ENCODE peak calls at places on chromosome 12, in five cellular contexts. D is AML-193, L is NT2/D1, H is psoas muscle, F is LoVo. U is an unnamed sample.

GRCh38 chr12:104010800-104011199 is 39.2 kb downstream of the GLT8D2 start:
- DNase-seq in D (no peak), L (no peak), H (no peak), F (no peak), U (no peak)

GRCh38 chr12:108634225-108634795 is 616 bp upstream of the SELPLG start:
- DNase-seq in D (peak), L (no peak), H (no peak), F (no peak), U (no peak)

GRCh38 chr12:27549801-27550652 is 26.0 kb downstream of the PPFIBP1 start:
- DNase-seq in D (peak), L (peak), H (peak), F (peak), U (peak)

GRCh38 chr12:32296541-32296940 is 102.8 kb upstream of the FGD4 start:
- DNase-seq in D (no peak), L (no peak), H (no peak), F (no peak), U (no peak)

GRCh38 chr12:202081-202731 is 11.8 kb downstream of the SLC6A12 start:
- DNase-seq in D (no peak), L (no peak), H (peak), F (no peak), U (no peak)

GRCh38 chr12:51209259-51209658 is 8.6 kb downstream of the POU6F1 start:
- DNase-seq in D (no peak), L (no peak), H (no peak), F (no peak), U (no peak)

GRCh38 chr12:124474709-124475108 is 92.7 kb downstream of the NCOR2 start:
- DNase-seq in D (no peak), L (no peak), H (peak), F (no peak), U (no peak)

GRCh38 chr12:120468271-120468845 is 1.2 kb downstream of the SRSF9 start:
- DNase-seq in D (peak), L (no peak), H (peak), F (peak), U (peak)

GRCh38 chr12:59733200-59733599 is 137.4 kb downstream of the SLC16A7 start:
- DNase-seq in D (no peak), L (no peak), H (no peak), F (no peak), U (no peak)

GRCh38 chr12:6868211-6869048 is 1.1 kb downstream of the TPI1 start:
- DNase-seq in D (peak), L (no peak), H (no peak), F (no peak), U (peak)

GRCh38 chr12:16323010-16323409 is 24.4 kb upstream of the MGST1 start:
- DNase-seq in D (no peak), L (no peak), H (no peak), F (no peak), U (no peak)

GRCh38 chr12:55072093-55072492 is 52.3 kb downstream of the NEUROD4 start:
- DNase-seq in D (peak), L (peak), H (peak), F (no peak), U (peak)

GRCh38 chr12:1842183-1842904 is 22.0 kb downstream of the LRTM2 start:
- DNase-seq in D (peak), L (no peak), H (no peak), F (no peak), U (peak)

GRCh38 chr12:76790564-76791552 is 26.9 kb downstream of the ZDHHC17 start:
- DNase-seq in D (peak), L (no peak), H (no peak), F (peak), U (peak)

GRCh38 chr12:94401326-94401725 is 58.3 kb downstream of the CEP83 start:
- DNase-seq in D (no peak), L (no peak), H (no peak), F (no peak), U (no peak)

GRCh38 chr12:95164656-95165055 is 52.6 kb downstream of the FGD6 start:
- DNase-seq in D (no peak), L (no peak), H (no peak), F (no peak), U (no peak)

GRCh38 chr12:6871052-6871957 is 1.8 kb downstream of the SPSB2 start:
- DNase-seq in D (peak), L (no peak), H (no peak), F (peak), U (no peak)

GRCh38 chr12:62977419-62977818 is 42.5 kb upstream of the PPM1H start:
- DNase-seq in D (no peak), L (no peak), H (no peak), F (peak), U (no peak)

GRCh38 chr12:113935459-113935858 is 30.7 kb downstream of the RBM19 start:
- DNase-seq in D (no peak), L (no peak), H (no peak), F (no peak), U (no peak)

GRCh38 chr12:130828895-130829294 is 10.2 kb downstream of the STX2 start:
- DNase-seq in D (no peak), L (no peak), H (no peak), F (no peak), U (no peak)

GRCh38 chr12:115950959-115951358 is 326.5 kb downstream of the MED13L start:
- DNase-seq in D (no peak), L (no peak), H (no peak), F (no peak), U (no peak)

GRCh38 chr12:34405286-34406227 is 383.3 kb downstream of the ALG10 start:
- DNase-seq in D (no peak), L (no peak), H (peak), F (no peak), U (no peak)

GRCh38 chr12:120813588-120814153 is 88.0 kb downstream of the ACADS start:
- DNase-seq in D (no peak), L (no peak), H (no peak), F (no peak), U (no peak)

GRCh38 chr12:1213205-1213604 is 222.2 kb downstream of the ERC1 start:
- DNase-seq in D (no peak), L (no peak), H (no peak), F (no peak), U (no peak)

GRCh38 chr12:125856366-125856765 is 791.1 kb downstream of the AACS start:
- DNase-seq in D (no peak), L (no peak), H (no peak), F (no peak), U (no peak)

U was measured in Kasumi-1.